ENCODE peak calls at places on chromosome 3, in six cellular contexts. One of them, this sample, is unnamed.

GRCh38 chr3:120498947-120499346 is 48.2 kb upstream of the FSTL1 start:
- DNase-seq in GM12878: no peak
- DNase-seq in CD8-positive, alpha-beta T cell: no peak
- DNase-seq in lower lobe of right lung: no peak
- DNase-seq in Panc1: no peak
- DNase-seq in cardiac muscle cell: peak; percentile 97
- DNase-seq in this sample: peak; percentile 82

GRCh38 chr3:10817506-10817905 is 1.5 kb downstream of the SLC6A11 start:
- DNase-seq in GM12878: no peak
- DNase-seq in CD8-positive, alpha-beta T cell: no peak
- DNase-seq in lower lobe of right lung: no peak
- DNase-seq in Panc1: no peak
- DNase-seq in cardiac muscle cell: no peak
- DNase-seq in this sample: no peak

GRCh38 chr3:25768851-25769250 is 14.4 kb downstream of the NGLY1 start:
- DNase-seq in GM12878: no peak
- DNase-seq in CD8-positive, alpha-beta T cell: no peak
- DNase-seq in lower lobe of right lung: no peak
- DNase-seq in Panc1: no peak
- DNase-seq in cardiac muscle cell: no peak
- DNase-seq in this sample: no peak

GRCh38 chr3:40247714-40248113 is 61.8 kb upstream of the EIF1B start:
- DNase-seq in GM12878: no peak
- DNase-seq in CD8-positive, alpha-beta T cell: no peak
- DNase-seq in lower lobe of right lung: no peak
- DNase-seq in Panc1: no peak
- DNase-seq in cardiac muscle cell: no peak
- DNase-seq in this sample: no peak

GRCh38 chr3:129162729-129163579 is 2.1 kb upstream of the ISY1 start:
- DNase-seq in GM12878: no peak
- DNase-seq in CD8-positive, alpha-beta T cell: no peak
- DNase-seq in lower lobe of right lung: no peak
- DNase-seq in Panc1: no peak
- DNase-seq in cardiac muscle cell: peak; percentile 12
- DNase-seq in this sample: no peak

GRCh38 chr3:132788299-132788698 is 66.1 kb upstream of the NPHP3 start:
- DNase-seq in GM12878: no peak
- DNase-seq in CD8-positive, alpha-beta T cell: no peak
- DNase-seq in lower lobe of right lung: no peak
- DNase-seq in Panc1: no peak
- DNase-seq in cardiac muscle cell: peak; percentile 93
- DNase-seq in this sample: no peak

GRCh38 chr3:141063831-141064230 is 12.7 kb downstream of the SPSB4 start:
- DNase-seq in GM12878: no peak
- DNase-seq in CD8-positive, alpha-beta T cell: no peak
- DNase-seq in lower lobe of right lung: no peak
- DNase-seq in Panc1: no peak
- DNase-seq in cardiac muscle cell: no peak
- DNase-seq in this sample: peak; percentile 50

GRCh38 chr3:55567615-55568014 is 80.5 kb upstream of the WNT5A start:
- DNase-seq in GM12878: no peak
- DNase-seq in CD8-positive, alpha-beta T cell: no peak
- DNase-seq in lower lobe of right lung: no peak
- DNase-seq in Panc1: no peak
- DNase-seq in cardiac muscle cell: peak; percentile 24
- DNase-seq in this sample: no peak

GRCh38 chr3:62798000-62798399 is 77.2 kb downstream of the CADPS start:
- DNase-seq in GM12878: no peak
- DNase-seq in CD8-positive, alpha-beta T cell: no peak
- DNase-seq in lower lobe of right lung: no peak
- DNase-seq in Panc1: no peak
- DNase-seq in cardiac muscle cell: no peak
- DNase-seq in this sample: no peak

GRCh38 chr3:152269423-152270144 is 855 bp downstream of the MBNL1 start:
- DNase-seq in GM12878: no peak
- DNase-seq in CD8-positive, alpha-beta T cell: peak; percentile 22
- DNase-seq in lower lobe of right lung: peak; percentile 42
- DNase-seq in Panc1: peak; percentile 46
- DNase-seq in cardiac muscle cell: peak; percentile 93
- DNase-seq in this sample: peak; percentile 91

GRCh38 chr3:8970971-8971589 is 7.8 kb upstream of the RAD18 start:
- DNase-seq in GM12878: no peak
- DNase-seq in CD8-positive, alpha-beta T cell: peak; percentile 67
- DNase-seq in lower lobe of right lung: no peak
- DNase-seq in Panc1: peak; percentile 47
- DNase-seq in cardiac muscle cell: peak; percentile 77
- DNase-seq in this sample: no peak

GRCh38 chr3:47019201-47019600 is 39.7 kb downstream of the NBEAL2 start:
- DNase-seq in GM12878: peak; percentile 67
- DNase-seq in CD8-positive, alpha-beta T cell: no peak
- DNase-seq in lower lobe of right lung: no peak
- DNase-seq in Panc1: no peak
- DNase-seq in cardiac muscle cell: no peak
- DNase-seq in this sample: no peak

GRCh38 chr3:40310690-40311089 is 1.2 kb downstream of the EIF1B start:
- DNase-seq in GM12878: no peak
- DNase-seq in CD8-positive, alpha-beta T cell: no peak
- DNase-seq in lower lobe of right lung: no peak
- DNase-seq in Panc1: no peak
- DNase-seq in cardiac muscle cell: peak; percentile 62
- DNase-seq in this sample: no peak

GRCh38 chr3:50249459-50249858 is 13.5 kb downstream of the GNAI2 start:
- DNase-seq in GM12878: no peak
- DNase-seq in CD8-positive, alpha-beta T cell: no peak
- DNase-seq in lower lobe of right lung: no peak
- DNase-seq in Panc1: no peak
- DNase-seq in cardiac muscle cell: no peak
- DNase-seq in this sample: no peak

GRCh38 chr3:31572605-31573459 is 40.1 kb downstream of the STT3B start:
- DNase-seq in GM12878: no peak
- DNase-seq in CD8-positive, alpha-beta T cell: no peak
- DNase-seq in lower lobe of right lung: no peak
- DNase-seq in Panc1: no peak
- DNase-seq in cardiac muscle cell: no peak
- DNase-seq in this sample: no peak

GRCh38 chr3:124276863-124277515 is 285.1 kb upstream of the ROPN1 start:
- DNase-seq in GM12878: no peak
- DNase-seq in CD8-positive, alpha-beta T cell: no peak
- DNase-seq in lower lobe of right lung: no peak
- DNase-seq in Panc1: no peak
- DNase-seq in cardiac muscle cell: no peak
- DNase-seq in this sample: no peak

GRCh38 chr3:179796421-179796820 is 143.6 kb downstream of the USP13 start:
- DNase-seq in GM12878: no peak
- DNase-seq in CD8-positive, alpha-beta T cell: no peak
- DNase-seq in lower lobe of right lung: no peak
- DNase-seq in Panc1: no peak
- DNase-seq in cardiac muscle cell: no peak
- DNase-seq in this sample: no peak

GRCh38 chr3:106590259-106590658 is 721.4 kb upstream of the CBLB start:
- DNase-seq in GM12878: no peak
- DNase-seq in CD8-positive, alpha-beta T cell: no peak
- DNase-seq in lower lobe of right lung: no peak
- DNase-seq in Panc1: no peak
- DNase-seq in cardiac muscle cell: no peak
- DNase-seq in this sample: no peak

GRCh38 chr3:180295811-180296210 is 259.1 kb upstream of the PEX5L start:
- DNase-seq in GM12878: no peak
- DNase-seq in CD8-positive, alpha-beta T cell: no peak
- DNase-seq in lower lobe of right lung: no peak
- DNase-seq in Panc1: no peak
- DNase-seq in cardiac muscle cell: no peak
- DNase-seq in this sample: no peak

GRCh38 chr3:16828815-16829214 is 55.9 kb upstream of the PLCL2 start:
- DNase-seq in GM12878: no peak
- DNase-seq in CD8-positive, alpha-beta T cell: peak; percentile 41
- DNase-seq in lower lobe of right lung: peak; percentile 46
- DNase-seq in Panc1: no peak
- DNase-seq in cardiac muscle cell: peak; percentile 67
- DNase-seq in this sample: no peak

GRCh38 chr3:71873093-71873611 is 88.2 kb upstream of the PROK2 start:
- DNase-seq in GM12878: no peak
- DNase-seq in CD8-positive, alpha-beta T cell: no peak
- DNase-seq in lower lobe of right lung: no peak
- DNase-seq in Panc1: no peak
- DNase-seq in cardiac muscle cell: no peak
- DNase-seq in this sample: no peak

GRCh38 chr3:47716656-47717055 is 65.0 kb downstream of the SMARCC1 start:
- DNase-seq in GM12878: no peak
- DNase-seq in CD8-positive, alpha-beta T cell: no peak
- DNase-seq in lower lobe of right lung: no peak
- DNase-seq in Panc1: no peak
- DNase-seq in cardiac muscle cell: peak; percentile 5
- DNase-seq in this sample: no peak

GRCh38 chr3:5330152-5330810 is 142.8 kb downstream of the EDEM1 start:
- DNase-seq in GM12878: no peak
- DNase-seq in CD8-positive, alpha-beta T cell: no peak
- DNase-seq in lower lobe of right lung: no peak
- DNase-seq in Panc1: no peak
- DNase-seq in cardiac muscle cell: no peak
- DNase-seq in this sample: no peak

DNA sequence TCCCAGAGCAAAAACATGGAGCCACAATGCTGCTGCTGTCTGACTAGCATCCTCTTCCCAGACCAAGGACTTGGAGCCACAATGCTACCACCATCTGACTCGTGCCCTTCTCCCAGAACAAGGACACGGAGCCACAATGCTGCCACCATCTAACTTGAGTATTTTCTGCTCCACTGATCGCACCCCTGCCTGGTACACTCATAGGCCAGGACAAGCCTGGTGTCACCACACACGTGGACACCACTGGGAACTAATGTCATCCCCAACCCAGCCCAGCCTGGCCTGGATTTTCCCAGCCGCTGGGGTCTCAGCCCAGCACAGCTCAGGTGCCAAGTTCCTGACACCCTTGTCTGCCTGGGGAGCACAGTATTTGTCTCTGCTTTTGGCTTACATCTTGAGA is 52.7 kb upstream of the GRIP2 start:
- DNase-seq in GM12878: no peak
- DNase-seq in CD8-positive, alpha-beta T cell: no peak
- DNase-seq in lower lobe of right lung: no peak
- DNase-seq in Panc1: no peak
- DNase-seq in cardiac muscle cell: no peak
- DNase-seq in this sample: no peak
- H3K27me3 ChIP-seq in GM12878: no peaks in the 10 kb centered on the region
- H3K27me3 ChIP-seq in CD8-positive, alpha-beta T cell: peaks cover 3% of the 10 kb centered on the region
- H3K27me3 ChIP-seq in lower lobe of right lung: peaks cover 17% of the 10 kb centered on the region
- H3K27me3 ChIP-seq in Panc1: no peaks in the 10 kb centered on the region
- H3K27me3 ChIP-seq in cardiac muscle cell: no peaks in the 10 kb centered on the region
- H3K27me3 ChIP-seq in this sample: no peaks in the 10 kb centered on the region

DNA sequence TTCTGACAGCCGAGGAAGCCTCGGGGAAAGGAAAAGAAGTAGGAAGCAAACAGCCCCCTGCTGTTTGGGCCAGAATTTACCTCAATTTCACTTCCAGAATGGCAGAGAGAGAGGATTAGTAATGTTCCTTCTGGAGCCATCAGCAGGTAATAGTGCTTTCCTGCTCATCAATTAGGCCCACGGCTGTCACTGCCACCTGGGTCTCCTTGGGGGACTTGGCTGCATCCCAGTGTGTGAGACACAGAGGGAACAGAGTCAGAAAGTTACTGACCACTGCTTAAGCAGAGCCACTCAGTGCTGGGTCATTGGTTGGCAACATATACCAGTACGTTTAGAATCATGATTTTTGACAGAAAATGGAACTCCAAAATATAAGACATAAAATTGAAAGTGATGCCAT is 397.0 kb downstream of the EPHA3 start:
- DNase-seq in GM12878: no peak
- DNase-seq in CD8-positive, alpha-beta T cell: no peak
- DNase-seq in lower lobe of right lung: no peak
- DNase-seq in Panc1: no peak
- DNase-seq in cardiac muscle cell: no peak
- DNase-seq in this sample: no peak
- TF ChIP-seq CTCF in GM12878: no peak
- TF ChIP-seq CTCF in CD8-positive, alpha-beta T cell: no peak
- TF ChIP-seq CTCF in lower lobe of right lung: no peak
- TF ChIP-seq CTCF in Panc1: no peak
- TF ChIP-seq CTCF in cardiac muscle cell: no peak
- TF ChIP-seq CTCF in this sample: no peak

DNA sequence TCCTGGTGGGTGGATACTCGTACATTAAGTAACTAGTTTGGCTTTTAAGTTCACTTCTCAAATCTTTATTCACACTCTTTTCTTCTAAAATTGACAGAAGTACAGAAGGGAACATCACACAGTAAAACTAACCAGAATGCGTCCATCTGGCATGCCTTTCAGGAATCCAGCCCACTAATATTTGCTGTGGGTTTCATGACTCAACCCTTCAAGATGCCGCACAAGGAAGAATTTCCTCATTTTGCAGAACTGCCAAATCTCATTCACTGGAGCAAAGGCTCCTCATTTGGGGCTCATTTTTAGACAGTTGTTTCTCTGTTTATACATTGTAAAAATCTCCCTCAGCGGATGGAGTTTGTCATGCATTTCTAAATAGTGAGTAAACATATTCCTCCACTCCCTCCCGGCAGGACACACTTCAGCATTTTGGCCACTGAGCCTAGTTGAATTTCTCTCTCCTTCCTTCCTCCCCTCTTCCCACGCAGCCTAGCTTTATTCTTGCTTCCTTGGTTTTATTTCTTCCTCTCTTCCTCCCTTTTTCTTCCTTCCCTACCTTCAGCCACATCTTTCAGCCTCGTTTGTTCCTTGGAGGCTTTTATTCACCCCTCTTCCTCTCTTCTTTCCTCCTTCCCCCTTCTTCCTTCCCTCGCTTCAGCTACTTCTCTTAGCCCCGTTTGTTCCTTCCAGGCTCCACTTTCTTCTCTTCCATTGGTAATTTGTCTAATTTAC is 419.3 kb upstream of the NAALADL2 start:
- DNase-seq in GM12878: no peak
- DNase-seq in CD8-positive, alpha-beta T cell: no peak
- DNase-seq in lower lobe of right lung: no peak
- DNase-seq in Panc1: peak; percentile 82
- DNase-seq in cardiac muscle cell: peak; percentile 97
- DNase-seq in this sample: peak; percentile 72
- H3K27me3 ChIP-seq in GM12878: peaks cover 9% of the 10 kb centered on the region
- H3K27me3 ChIP-seq in CD8-positive, alpha-beta T cell: no peaks in the 10 kb centered on the region
- H3K27me3 ChIP-seq in lower lobe of right lung: no peaks in the 10 kb centered on the region
- H3K27me3 ChIP-seq in Panc1: no peaks in the 10 kb centered on the region
- H3K27me3 ChIP-seq in cardiac muscle cell: no peaks in the 10 kb centered on the region
- H3K27me3 ChIP-seq in this sample: no peaks in the 10 kb centered on the region

GRCh38 chr3:87084868-87085267 is 93.9 kb upstream of the VGLL3 start:
- DNase-seq in GM12878: no peak
- DNase-seq in CD8-positive, alpha-beta T cell: no peak
- DNase-seq in lower lobe of right lung: no peak
- DNase-seq in Panc1: no peak
- DNase-seq in cardiac muscle cell: peak; percentile 40
- DNase-seq in this sample: no peak

GRCh38 chr3:87076951-87077350 is 86.0 kb upstream of the VGLL3 start:
- DNase-seq in GM12878: no peak
- DNase-seq in CD8-positive, alpha-beta T cell: no peak
- DNase-seq in lower lobe of right lung: no peak
- DNase-seq in Panc1: no peak
- DNase-seq in cardiac muscle cell: peak; percentile 69
- DNase-seq in this sample: no peak

GRCh38 chr3:87077354-87077753 is 86.4 kb upstream of the VGLL3 start:
- DNase-seq in GM12878: no peak
- DNase-seq in CD8-positive, alpha-beta T cell: no peak
- DNase-seq in lower lobe of right lung: no peak
- DNase-seq in Panc1: no peak
- DNase-seq in cardiac muscle cell: no peak
- DNase-seq in this sample: no peak

GRCh38 chr3:87088366-87088983 is 97.5 kb upstream of the VGLL3 start:
- DNase-seq in GM12878: no peak
- DNase-seq in CD8-positive, alpha-beta T cell: no peak
- DNase-seq in lower lobe of right lung: no peak
- DNase-seq in Panc1: no peak
- DNase-seq in cardiac muscle cell: peak; percentile 26
- DNase-seq in this sample: peak; percentile 62

GRCh38 chr3:87082806-87083440 is 92.0 kb upstream of the VGLL3 start:
- DNase-seq in GM12878: no peak
- DNase-seq in CD8-positive, alpha-beta T cell: no peak
- DNase-seq in lower lobe of right lung: no peak
- DNase-seq in Panc1: peak; percentile 46
- DNase-seq in cardiac muscle cell: peak; percentile 82
- DNase-seq in this sample: no peak
- TF ChIP-seq CTCF in GM12878: peak; percentile 61
- TF ChIP-seq CTCF in CD8-positive, alpha-beta T cell: no peak
- TF ChIP-seq CTCF in lower lobe of right lung: peak; percentile 55
- TF ChIP-seq CTCF in Panc1: peak; percentile 69
- TF ChIP-seq CTCF in cardiac muscle cell: peak; percentile 73
- TF ChIP-seq CTCF in this sample: peak; percentile 62

This sample was measured in sigmoid colon.